ENCODE peak calls at places on chromosome 5, in six cellular contexts. One of them, this sample, is unnamed.
A peak's percentile ranks its signal among the peaks of the same experiment; 100 is the strongest.

GRCh38 chr5:33969572-33970452 is 14.7 kb downstream of the SLC45A2 start:
- DNase-seq in PC-3: peak; percentile 74
- DNase-seq in fibroblast of lung: peak; percentile 79
- DNase-seq in lower lobe of right lung: no peak
- DNase-seq in astrocyte: peak; percentile 32
- DNase-seq in HCT116: peak; percentile 6
- DNase-seq in this sample: no peak

GRCh38 chr5:122311888-122312669 is at the start of gene SNCAIP:
- DNase-seq in PC-3: peak; percentile 5
- DNase-seq in lower lobe of right lung: peak; percentile 59
- DNase-seq in fibroblast of lung: peak; percentile 41
- DNase-seq in astrocyte: peak; percentile 43
- DNase-seq in HCT116: no peak
- DNase-seq in this sample: no peak

GRCh38 chr5:151949909-151950308 is 25.3 kb upstream of the GLRA1 start:
- DNase-seq in HCT116: no peak
- DNase-seq in lower lobe of right lung: no peak
- DNase-seq in fibroblast of lung: no peak
- DNase-seq in astrocyte: no peak
- DNase-seq in PC-3: no peak
- DNase-seq in this sample: no peak

GRCh38 chr5:73729329-73729728 is 103.3 kb downstream of the ARHGEF28 start:
- DNase-seq in lower lobe of right lung: no peak
- DNase-seq in astrocyte: no peak
- DNase-seq in HCT116: no peak
- DNase-seq in fibroblast of lung: no peak
- DNase-seq in PC-3: peak; percentile 58
- DNase-seq in this sample: no peak

GRCh38 chr5:58745350-58745749 is 162.5 kb downstream of the RAB3C start:
- DNase-seq in astrocyte: no peak
- DNase-seq in fibroblast of lung: no peak
- DNase-seq in PC-3: no peak
- DNase-seq in HCT116: no peak
- DNase-seq in lower lobe of right lung: no peak
- DNase-seq in this sample: no peak

GRCh38 chr5:43172779-43173178 is 19.2 kb upstream of the NIM1K start:
- DNase-seq in fibroblast of lung: no peak
- DNase-seq in lower lobe of right lung: no peak
- DNase-seq in HCT116: no peak
- DNase-seq in astrocyte: no peak
- DNase-seq in PC-3: no peak
- DNase-seq in this sample: no peak

GRCh38 chr5:172140120-172140519 is 47.9 kb downstream of the STK10 start:
- DNase-seq in HCT116: no peak
- DNase-seq in astrocyte: no peak
- DNase-seq in lower lobe of right lung: no peak
- DNase-seq in PC-3: no peak
- DNase-seq in fibroblast of lung: no peak
- DNase-seq in this sample: no peak

GRCh38 chr5:145957388-145957787 is 21.0 kb downstream of the SH3RF2 start:
- DNase-seq in lower lobe of right lung: no peak
- DNase-seq in PC-3: no peak
- DNase-seq in HCT116: no peak
- DNase-seq in astrocyte: no peak
- DNase-seq in fibroblast of lung: no peak
- DNase-seq in this sample: no peak

GRCh38 chr5:122091942-122092600 is 14.0 kb upstream of the LOX start:
- DNase-seq in lower lobe of right lung: no peak
- DNase-seq in HCT116: peak; percentile 15
- DNase-seq in fibroblast of lung: peak; percentile 65
- DNase-seq in PC-3: peak; percentile 61
- DNase-seq in astrocyte: peak; percentile 81
- DNase-seq in this sample: no peak

GRCh38 chr5:167629634-167630033 is 661.8 kb upstream of the WWC1 start:
- DNase-seq in astrocyte: no peak
- DNase-seq in fibroblast of lung: no peak
- DNase-seq in HCT116: no peak
- DNase-seq in PC-3: no peak
- DNase-seq in lower lobe of right lung: no peak
- DNase-seq in this sample: no peak

GRCh38 chr5:172006378-172007152 is at the start of gene FBXW11:
- DNase-seq in astrocyte: peak; percentile 94
- DNase-seq in lower lobe of right lung: peak; percentile 99
- DNase-seq in HCT116: peak; percentile 95
- DNase-seq in PC-3: peak; percentile 98
- DNase-seq in fibroblast of lung: peak; percentile 96
- DNase-seq in this sample: peak; percentile 79

DNA sequence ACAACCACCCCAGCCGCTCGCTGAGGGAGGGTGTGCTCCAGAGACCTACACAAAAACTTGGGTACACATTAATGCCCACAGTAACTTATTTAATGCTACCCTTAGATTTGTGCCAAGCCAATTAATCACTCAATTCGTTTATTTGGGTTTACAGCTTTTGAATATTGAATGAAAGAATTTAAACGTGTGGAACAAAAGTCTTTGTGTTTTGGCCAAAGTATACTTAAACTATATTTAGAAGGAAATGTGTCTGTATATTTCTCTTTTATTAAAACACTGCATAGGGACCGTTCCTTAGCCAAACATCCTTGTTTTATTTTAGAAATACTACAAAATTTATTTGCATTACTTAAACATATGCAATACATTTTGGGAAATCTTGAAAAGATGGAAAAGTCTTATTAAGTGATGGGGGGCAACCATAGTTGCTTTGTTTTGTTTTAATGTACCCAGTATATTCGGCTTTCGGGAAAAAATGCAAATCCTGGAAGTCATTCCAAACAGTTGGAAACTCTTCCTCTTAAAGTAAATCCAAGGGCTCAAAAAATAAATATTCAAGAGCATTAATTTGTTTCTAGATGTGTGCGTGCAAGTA is 11.8 kb downstream of the ZNF608 start:
- DNase-seq in astrocyte: no peak
- DNase-seq in PC-3: no peak
- DNase-seq in HCT116: no peak
- DNase-seq in lower lobe of right lung: no peak
- DNase-seq in fibroblast of lung: no peak
- DNase-seq in this sample: no peak
- H3K4me3 ChIP-seq in astrocyte: peak overlapping the region; percentile 42
- H3K4me3 ChIP-seq in PC-3: no peak overlapping the region
- H3K4me3 ChIP-seq in HCT116: no peak overlapping the region
- H3K4me3 ChIP-seq in lower lobe of right lung: peak overlapping the region; percentile 37
- H3K4me3 ChIP-seq in fibroblast of lung: no peak overlapping the region
- H3K4me3 ChIP-seq in this sample: no peak overlapping the region

GRCh38 chr5:1106385-1107166 is 5.3 kb downstream of the SLC12A7 start:
- DNase-seq in astrocyte: no peak
- DNase-seq in fibroblast of lung: no peak
- DNase-seq in lower lobe of right lung: no peak
- DNase-seq in PC-3: no peak
- DNase-seq in HCT116: no peak
- DNase-seq in this sample: no peak

GRCh38 chr5:1108008-1108864 is 3.6 kb downstream of the SLC12A7 start:
- DNase-seq in astrocyte: no peak
- DNase-seq in PC-3: no peak
- DNase-seq in fibroblast of lung: no peak
- DNase-seq in lower lobe of right lung: no peak
- DNase-seq in HCT116: no peak
- DNase-seq in this sample: no peak

GRCh38 chr5:1108865-1109174 is 3.0 kb downstream of the SLC12A7 start:
- DNase-seq in lower lobe of right lung: no peak
- DNase-seq in astrocyte: no peak
- DNase-seq in fibroblast of lung: no peak
- DNase-seq in HCT116: no peak
- DNase-seq in PC-3: no peak
- DNase-seq in this sample: no peak

GRCh38 chr5:1105350-1106265 is 6.3 kb downstream of the SLC12A7 start:
- DNase-seq in lower lobe of right lung: no peak
- DNase-seq in HCT116: no peak
- DNase-seq in fibroblast of lung: no peak
- DNase-seq in PC-3: no peak
- DNase-seq in astrocyte: no peak
- DNase-seq in this sample: no peak

DNA sequence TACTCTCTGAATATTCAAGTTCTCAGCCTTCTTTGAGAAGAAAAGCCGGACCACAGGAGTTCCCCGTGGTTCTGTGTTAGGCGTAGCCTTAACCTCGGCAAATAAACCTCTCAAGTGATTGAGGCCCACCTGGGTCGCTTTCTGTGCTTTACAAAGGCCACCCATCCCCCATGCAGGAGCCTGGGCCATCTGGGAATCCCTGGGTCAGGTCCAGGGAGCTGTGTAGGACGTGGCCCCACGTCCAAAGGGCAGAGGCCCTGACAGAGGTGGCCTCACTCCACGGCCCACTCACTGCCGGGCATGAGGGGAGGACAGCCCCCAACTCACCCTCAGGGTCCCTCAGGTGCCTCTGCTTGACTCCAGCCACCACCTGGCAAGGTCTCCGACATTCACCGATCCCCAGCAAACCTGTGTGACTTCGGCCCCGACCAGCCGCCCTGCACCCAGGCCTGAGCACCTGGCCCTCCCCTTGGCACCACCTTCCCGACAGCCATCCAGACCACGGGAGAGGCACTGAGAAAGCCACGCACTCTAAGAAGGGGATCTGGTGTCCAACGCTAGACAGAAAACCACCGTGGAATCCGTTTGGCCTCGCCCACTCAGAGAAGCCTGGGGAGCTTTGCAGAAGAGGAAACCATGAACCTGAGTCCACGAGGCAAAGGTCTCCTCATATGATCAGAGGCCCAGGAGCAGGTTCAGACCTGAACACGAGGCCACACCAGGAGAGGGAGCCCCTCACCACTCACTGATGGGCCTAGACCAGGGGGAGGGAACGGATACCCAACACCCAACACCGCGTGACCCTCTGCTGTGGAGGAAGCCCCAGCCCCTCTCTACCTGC is 4.5 kb downstream of the SLC12A7 start:
- DNase-seq in PC-3: no peak
- DNase-seq in fibroblast of lung: no peak
- DNase-seq in HCT116: no peak
- DNase-seq in astrocyte: no peak
- DNase-seq in lower lobe of right lung: no peak
- DNase-seq in this sample: no peak
- TF ChIP-seq CTCF in PC-3: no peak
- TF ChIP-seq CTCF in fibroblast of lung: no peak
- TF ChIP-seq CTCF in HCT116: no peak
- TF ChIP-seq CTCF in astrocyte: no peak
- TF ChIP-seq CTCF in lower lobe of right lung: no peak
- TF ChIP-seq CTCF in this sample: no peak

GRCh38 chr5:179880848-179881590 is 22.4 kb upstream of the MRNIP start:
- DNase-seq in PC-3: no peak
- DNase-seq in fibroblast of lung: no peak
- DNase-seq in HCT116: no peak
- DNase-seq in lower lobe of right lung: no peak
- DNase-seq in astrocyte: no peak
- DNase-seq in this sample: no peak

GRCh38 chr5:179879690-179880010 is 21.0 kb upstream of the MRNIP start:
- DNase-seq in PC-3: no peak
- DNase-seq in fibroblast of lung: no peak
- DNase-seq in astrocyte: no peak
- DNase-seq in lower lobe of right lung: no peak
- DNase-seq in HCT116: no peak
- DNase-seq in this sample: no peak

GRCh38 chr5:179883163-179883562 is 24.5 kb downstream of the TBC1D9B start:
- DNase-seq in fibroblast of lung: no peak
- DNase-seq in HCT116: no peak
- DNase-seq in lower lobe of right lung: no peak
- DNase-seq in PC-3: no peak
- DNase-seq in astrocyte: no peak
- DNase-seq in this sample: no peak

GRCh38 chr5:179880066-179880650 is 21.5 kb upstream of the MRNIP start:
- DNase-seq in PC-3: no peak
- DNase-seq in lower lobe of right lung: peak; percentile 32
- DNase-seq in fibroblast of lung: no peak
- DNase-seq in HCT116: no peak
- DNase-seq in astrocyte: no peak
- DNase-seq in this sample: no peak

DNA sequence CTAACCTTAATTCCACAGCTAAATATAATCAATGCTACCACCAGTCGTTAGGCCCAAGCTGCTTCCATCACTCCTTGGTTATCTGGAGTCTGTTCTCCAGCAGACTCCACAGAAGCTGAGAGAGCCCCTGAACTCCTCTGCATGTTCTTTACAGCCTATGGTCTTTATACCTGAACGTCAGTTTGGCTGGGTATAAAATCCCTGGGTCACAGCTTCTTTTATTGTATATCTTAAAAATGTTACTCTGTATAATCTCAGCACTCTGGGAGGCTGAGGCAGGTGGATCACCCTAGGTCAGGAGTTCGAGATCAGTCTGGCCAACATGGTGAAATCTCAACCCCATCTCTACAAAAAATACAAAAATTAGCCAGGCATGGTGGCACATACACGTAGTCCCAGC is 23.7 kb upstream of the MRNIP start:
- DNase-seq in lower lobe of right lung: no peak
- DNase-seq in PC-3: no peak
- DNase-seq in astrocyte: no peak
- DNase-seq in fibroblast of lung: no peak
- DNase-seq in HCT116: no peak
- DNase-seq in this sample: no peak
- H3K36me3 ChIP-seq in lower lobe of right lung: peaks cover 77% of the 10 kb centered on the region
- H3K36me3 ChIP-seq in PC-3: peaks cover 35% of the 10 kb centered on the region
- H3K36me3 ChIP-seq in astrocyte: peaks cover 45% of the 10 kb centered on the region
- H3K36me3 ChIP-seq in fibroblast of lung: peaks cover 13% of the 10 kb centered on the region
- H3K36me3 ChIP-seq in HCT116: peaks cover 57% of the 10 kb centered on the region
- H3K36me3 ChIP-seq in this sample: peaks cover 31% of the 10 kb centered on the region

GRCh38 chr5:1492757-1493156 is 31.0 kb downstream of the LPCAT1 start:
- DNase-seq in fibroblast of lung: no peak
- DNase-seq in PC-3: no peak
- DNase-seq in lower lobe of right lung: no peak
- DNase-seq in HCT116: no peak
- DNase-seq in astrocyte: no peak
- DNase-seq in this sample: no peak
- H3K4me3 ChIP-seq in fibroblast of lung: no peak overlapping the region
- H3K4me3 ChIP-seq in PC-3: no peak overlapping the region
- H3K4me3 ChIP-seq in lower lobe of right lung: no peak overlapping the region
- H3K4me3 ChIP-seq in HCT116: no peak overlapping the region
- H3K4me3 ChIP-seq in astrocyte: no peak overlapping the region
- H3K4me3 ChIP-seq in this sample: no peak overlapping the region

GRCh38 chr5:177497011-177497296 is 450 bp downstream of the PDLIM7 start:
- DNase-seq in HCT116: no peak
- DNase-seq in PC-3: no peak
- DNase-seq in astrocyte: no peak
- DNase-seq in lower lobe of right lung: no peak
- DNase-seq in fibroblast of lung: no peak
- DNase-seq in this sample: no peak

GRCh38 chr5:177495243-177496060 is 2.0 kb downstream of the PDLIM7 start:
- DNase-seq in HCT116: no peak
- DNase-seq in lower lobe of right lung: no peak
- DNase-seq in astrocyte: peak; percentile 86
- DNase-seq in fibroblast of lung: peak; percentile 96
- DNase-seq in PC-3: peak; percentile 31
- DNase-seq in this sample: no peak

GRCh38 chr5:177497297-177498012 is at the start of gene PDLIM7:
- DNase-seq in fibroblast of lung: peak; percentile 98
- DNase-seq in lower lobe of right lung: peak; percentile 96
- DNase-seq in PC-3: peak; percentile 98
- DNase-seq in astrocyte: peak; percentile 91
- DNase-seq in HCT116: peak; percentile 92
- DNase-seq in this sample: peak; percentile 89

GRCh38 chr5:177494356-177495195 is 2.8 kb downstream of the PDLIM7 start:
- DNase-seq in PC-3: peak; percentile 90
- DNase-seq in lower lobe of right lung: peak; percentile 75
- DNase-seq in fibroblast of lung: peak; percentile 91
- DNase-seq in HCT116: peak; percentile 49
- DNase-seq in astrocyte: peak; percentile 88
- DNase-seq in this sample: peak; percentile 60

GRCh38 chr5:177496111-177497010 is 1.0 kb downstream of the PDLIM7 start:
- DNase-seq in PC-3: peak; percentile 90
- DNase-seq in fibroblast of lung: peak; percentile 96
- DNase-seq in astrocyte: peak; percentile 88
- DNase-seq in HCT116: peak; percentile 44
- DNase-seq in lower lobe of right lung: no peak
- DNase-seq in this sample: no peak
- TF ChIP-seq CTCF in PC-3: peak; percentile 54
- TF ChIP-seq CTCF in fibroblast of lung: peak; percentile 47
- TF ChIP-seq CTCF in astrocyte: peak; percentile 29
- TF ChIP-seq CTCF in HCT116: no peak
- TF ChIP-seq CTCF in lower lobe of right lung: no peak
- TF ChIP-seq CTCF in this sample: peak; percentile 52